ENCODE peak calls at places on chromosomes 2 and 18, in six cellular contexts. D, R, G, J, I and O are unnamed samples.

GRCh38 chr2:48309900-48310299 is 220.1 kb upstream of the STON1 start:
- DNase-seq in D (no peak), R (no peak), I (no peak), G (no peak), J (no peak), O (no peak)

GRCh38 chr2:127048618-127048935 is 58.4 kb downstream of the BIN1 start:
- DNase-seq in J (no peak), G (no peak), D (no peak), R (no peak), I (no peak), O (no peak)

GRCh38 chr2:239195318-239195871 is 205.4 kb downstream of the HDAC4 start:
- DNase-seq in D (no peak), J (no peak), I (no peak), G (no peak), R (no peak), O (no peak)

GRCh38 chr2:219073413-219074129 is 12.8 kb upstream of the IHH start:
- DNase-seq in R (peak), D (peak), G (peak), J (peak), I (peak), O (peak)

GRCh38 chr2:37189452-37190153 is 1.1 kb upstream of the SULT6B1 start:
- DNase-seq in R (no peak), D (no peak), G (peak), I (peak), J (peak), O (no peak)

GRCh38 chr2:19356545-19357382 is 1.7 kb downstream of the OSR1 start:
- DNase-seq in I (peak), G (no peak), J (peak), D (no peak), R (peak), O (no peak)

GRCh38 chr2:233449921-233450853 is 95.9 kb downstream of the DGKD start:
- DNase-seq in J (no peak), R (no peak), D (no peak), G (no peak), I (no peak), O (no peak)

GRCh38 chr2:96848264-96848663 is 4.4 kb upstream of the ANKRD23 start:
- DNase-seq in I (no peak), R (no peak), G (peak), J (no peak), D (no peak), O (no peak)

GRCh38 chr2:135590594-135591290 is 59.5 kb downstream of the R3HDM1 start:
- DNase-seq in I (no peak), G (no peak), J (no peak), R (no peak), D (peak), O (peak)

GRCh38 chr2:54502731-54503130 is 46.6 kb downstream of the SPTBN1 start:
- DNase-seq in R (no peak), I (no peak), G (no peak), D (no peak), J (no peak), O (no peak)

GRCh38 chr18:76259012-76259568 is 236.0 kb downstream of the ZNF516 start:
- DNase-seq in J (peak), D (no peak), R (no peak), I (no peak), G (no peak), O (no peak)

GRCh38 chr2:178482437-178482836 is 2.2 kb downstream of the PLEKHA3 start:
- DNase-seq in J (no peak), D (peak), G (peak), I (no peak), R (no peak), O (no peak)

GRCh38 chr2:101832114-101832513 is 134.6 kb downstream of the MAP4K4 start:
- DNase-seq in R (peak), I (peak), G (no peak), J (no peak), D (peak), O (no peak)

GRCh38 chr2:207869784-207870778 is 100.4 kb upstream of the FZD5 start:
- DNase-seq in J (peak), D (no peak), R (no peak), G (peak), I (peak), O (peak)

GRCh38 chr2:196988599-196988998 is 62.1 kb upstream of the PGAP1 start:
- DNase-seq in I (no peak), J (peak), R (no peak), D (no peak), G (no peak), O (no peak)

GRCh38 chr18:56148373-56148772 is 490.0 kb downstream of the TXNL1 start:
- DNase-seq in J (peak), R (no peak), D (no peak), I (no peak), G (no peak), O (no peak)

GRCh38 chr2:173241643-173242042 is 113.0 kb upstream of the CDCA7 start:
- DNase-seq in D (no peak), R (no peak), J (no peak), I (no peak), G (no peak), O (no peak)

GRCh38 chr18:44852818-44853217 is 172.1 kb downstream of the SETBP1 start:
- DNase-seq in J (no peak), R (no peak), I (no peak), D (no peak), G (no peak), O (peak)

GRCh38 chr2:88451647-88452150 is 794 bp downstream of the FOXI3 start:
- DNase-seq in G (no peak), R (no peak), D (no peak), I (no peak), J (no peak), O (peak)

GRCh38 chr2:7377861-7378569 is 460.8 kb downstream of the RNF144A start:
- DNase-seq in J (no peak), R (peak), D (no peak), G (peak), I (no peak), O (no peak)

GRCh38 chr18:75504469-75504868 is 77.0 kb upstream of the SMIM21 start:
- DNase-seq in G (no peak), D (no peak), R (no peak), J (no peak), I (no peak), O (no peak)

GRCh38 chr2:188787661-188788044 is 186.5 kb upstream of the COL3A1 start:
- DNase-seq in R (no peak), J (peak), G (peak), I (peak), D (no peak), O (no peak)

DNA sequence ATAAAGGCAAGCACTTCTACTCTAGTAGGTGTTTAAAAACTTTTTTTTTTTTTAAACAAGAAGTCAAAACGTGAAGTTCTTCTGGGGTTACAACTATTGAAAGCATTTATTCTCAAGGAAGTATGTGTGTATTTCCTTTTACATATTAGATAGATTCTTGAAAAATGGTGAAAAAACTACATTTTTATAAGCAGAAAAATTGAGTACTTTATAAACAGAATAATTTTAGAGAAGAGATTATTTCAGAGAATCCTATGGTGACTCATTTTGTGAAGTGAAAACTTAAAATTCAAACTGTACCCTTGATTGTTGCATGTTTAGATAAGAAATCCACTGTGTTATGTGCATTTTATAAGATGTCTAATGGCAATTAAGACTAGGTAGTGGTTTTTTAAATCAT is 2.9 kb downstream of the EML4 start:
- DNase-seq in I (no peak), R (no peak), G (no peak), J (no peak), D (no peak), O (no peak)
- H3K4me3 ChIP-seq in I (no peak), R (peak), G (peak), J (peak), D (peak), O (peak)

GRCh38 chr2:160199053-160199452 is 1.0 kb downstream of the ITGB6 start:
- DNase-seq in J (no peak), R (no peak), G (no peak), D (no peak), I (no peak), O (no peak)
- H2AFZ ChIP-seq in J (no peak), R (no peak), G (no peak), D (no peak), I (no peak), O (no peak)

GRCh38 chr2:232030229-232030628 is 68.7 kb downstream of the DIS3L2 start:
- DNase-seq in R (no peak), D (no peak), G (no peak), I (no peak), J (no peak), O (no peak)
- TF ChIP-seq CTCF in R (peak), D (peak), G (no peak), I (peak), J (peak), O (peak)

DNA sequence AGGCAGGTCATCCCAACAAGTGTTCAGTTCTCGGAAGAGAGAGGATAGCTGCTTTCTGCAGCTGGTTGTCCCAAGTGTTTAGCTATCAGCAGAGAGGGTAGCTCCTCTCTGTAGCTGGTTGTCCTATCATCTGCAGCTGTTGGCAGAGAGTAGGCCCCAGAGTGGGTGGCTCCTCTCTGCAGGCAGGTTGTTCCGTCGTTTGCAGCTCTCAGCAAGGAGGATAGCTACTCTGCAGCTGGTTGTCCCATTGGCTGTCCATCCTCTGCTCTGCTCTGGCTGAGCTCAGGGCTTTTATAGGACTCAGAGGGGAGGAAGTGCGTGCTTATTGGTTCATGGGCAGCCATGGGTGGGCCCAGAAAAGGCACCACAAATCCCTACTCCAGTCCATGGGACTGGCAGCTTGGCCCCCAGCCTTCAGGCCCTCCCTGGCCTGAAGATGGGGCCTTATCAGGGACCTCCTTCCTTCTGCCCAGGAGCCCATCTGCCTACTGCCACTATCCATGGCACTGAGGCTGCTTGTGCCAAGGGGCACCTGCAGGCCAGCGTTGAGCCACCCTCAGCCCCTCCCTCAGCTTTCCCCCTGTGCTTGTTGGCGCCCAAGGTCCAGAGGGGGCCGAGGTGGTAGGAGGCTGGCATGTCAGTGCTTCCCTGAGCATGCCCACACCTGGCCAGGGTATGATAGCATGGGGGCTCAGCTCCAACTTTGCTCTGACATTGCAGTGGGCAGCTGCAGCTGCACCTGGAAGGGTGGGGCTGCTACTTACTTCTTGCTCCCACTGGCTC is 38.3 kb downstream of the TDRD15 start:
- DNase-seq in G (no peak), J (no peak), R (no peak), D (no peak), I (no peak), O (no peak)
- H3K4me3 ChIP-seq in G (no peak), J (no peak), R (no peak), D (no peak), I (no peak), O (no peak)

GRCh38 chr2:11941201-11942041 is 195.0 kb downstream of the LPIN1 start:
- DNase-seq in G (no peak), R (no peak), J (no peak), I (no peak), D (no peak), O (no peak)

GRCh38 chr2:11940799-11941198 is 194.4 kb downstream of the LPIN1 start:
- DNase-seq in J (no peak), I (no peak), R (no peak), D (no peak), G (no peak), O (no peak)

GRCh38 chr2:11940121-11940743 is 193.8 kb downstream of the LPIN1 start:
- DNase-seq in J (no peak), G (no peak), D (no peak), I (no peak), R (no peak), O (no peak)

GRCh38 chr2:11945139-11946126 is 199.0 kb downstream of the LPIN1 start:
- DNase-seq in G (no peak), R (no peak), I (no peak), J (no peak), D (peak), O (peak)

GRCh38 chr2:11944311-11944710 is 197.9 kb downstream of the LPIN1 start:
- DNase-seq in D (peak), I (no peak), G (no peak), J (no peak), R (no peak), O (no peak)
- H2AFZ ChIP-seq in D (peak), I (no peak), G (no peak), J (no peak), R (no peak), O (no peak)

GRCh38 chr2:1168856-1169255 is 218.2 kb downstream of the SNTG2 start:
- DNase-seq in R (no peak), D (no peak), G (no peak), I (no peak), J (no peak), O (no peak)

GRCh38 chr2:1162246-1162645 is 211.6 kb downstream of the SNTG2 start:
- DNase-seq in G (no peak), R (no peak), I (no peak), D (no peak), J (no peak), O (no peak)

GRCh38 chr2:1157107-1157506 is 206.5 kb downstream of the SNTG2 start:
- DNase-seq in I (no peak), J (no peak), R (no peak), G (no peak), D (no peak), O (no peak)

GRCh38 chr2:1159013-1159412 is 208.4 kb downstream of the SNTG2 start:
- DNase-seq in J (no peak), D (no peak), G (no peak), I (no peak), R (no peak), O (no peak)

GRCh38 chr2:1162768-1163584 is 212.3 kb downstream of the SNTG2 start:
- DNase-seq in I (no peak), J (no peak), D (peak), R (no peak), G (no peak), O (no peak)
- TF ChIP-seq CTCF in I (no peak), J (no peak), D (no peak), R (no peak), G (no peak), O (no peak)